ENCODE peak calls at places on chromosomes 5 and 9, in five cellular contexts. E, H, W, A and Q are unnamed samples.

GRCh38 chr9:121532881-121533280 is 33.2 kb upstream of the GGTA1 start:
- DNase-seq in H (no peak), E (no peak), W (no peak), A (no peak), Q (no peak)

GRCh38 chr9:130172161-130172857 is at the start of gene NCS1:
- DNase-seq in W (peak), E (peak), H (peak), A (peak), Q (no peak)

GRCh38 chr5:58148366-58148765 is 311.5 kb downstream of the PLK2 start:
- DNase-seq in H (no peak), E (no peak), W (no peak), A (no peak), Q (no peak)

GRCh38 chr5:36948041-36948440 is 71.5 kb downstream of the NIPBL start:
- DNase-seq in W (peak), H (no peak), E (no peak), A (no peak), Q (no peak)

GRCh38 chr9:95341262-95342011 is 23.9 kb upstream of the FANCC start:
- DNase-seq in E (no peak), W (no peak), H (no peak), A (no peak), Q (no peak)

GRCh38 chr5:10631597-10631996 is 67.7 kb downstream of the ANKRD33B start:
- DNase-seq in H (no peak), A (no peak), E (no peak), W (no peak), Q (no peak)

GRCh38 chr9:19517202-19517942 is 108.6 kb downstream of the ACER2 start:
- DNase-seq in E (no peak), A (no peak), W (no peak), H (no peak), Q (peak)

GRCh38 chr9:133135193-133135745 is 14.2 kb upstream of the RALGDS start:
- DNase-seq in A (peak), E (no peak), W (peak), H (peak), Q (no peak)

GRCh38 chr5:115494570-115495289 is 49.8 kb downstream of the FEM1C start:
- DNase-seq in W (no peak), E (no peak), A (no peak), H (no peak), Q (no peak)

GRCh38 chr9:35666547-35666946 is 1.6 kb upstream of the ARHGEF39 start:
- DNase-seq in A (no peak), H (no peak), E (no peak), W (no peak), Q (no peak)

GRCh38 chr5:31895199-31895598 is 256.3 kb downstream of the PDZD2 start:
- DNase-seq in E (no peak), W (no peak), A (no peak), H (no peak), Q (no peak)

GRCh38 chr9:91246842-91247241 is 114.9 kb downstream of the AUH start:
- DNase-seq in W (no peak), E (no peak), A (no peak), H (no peak), Q (no peak)

GRCh38 chr5:151079838-151080619 is 805 bp downstream of the TNIP1 start:
- DNase-seq in E (no peak), W (peak), A (no peak), H (no peak), Q (peak)

GRCh38 chr5:177477701-177478477 is 4.5 kb upstream of the DBN1 start:
- DNase-seq in W (no peak), H (no peak), A (no peak), E (no peak), Q (no peak)

GRCh38 chr5:102223542-102224444 is 72.3 kb downstream of the SLCO4C1 start:
- DNase-seq in W (no peak), A (no peak), E (no peak), H (no peak), Q (no peak)

GRCh38 chr9:12876872-12877271 is 102.1 kb downstream of the LURAP1L start:
- DNase-seq in E (no peak), H (no peak), W (no peak), A (no peak), Q (no peak)

GRCh38 chr9:70091553-70091952 is 47.9 kb downstream of the MAMDC2 start:
- DNase-seq in W (no peak), E (no peak), A (no peak), H (no peak), Q (no peak)

GRCh38 chr5:176887252-176887849 is 11.8 kb downstream of the HK3 start:
- DNase-seq in A (no peak), W (no peak), E (no peak), H (no peak), Q (no peak)

GRCh38 chr5:135435467-135436330 is 11.4 kb downstream of the DCANP1 start:
- DNase-seq in H (no peak), A (peak), W (no peak), E (no peak), Q (no peak)

GRCh38 chr5:132414634-132415377 is 45.3 kb downstream of the SLC22A5 start:
- DNase-seq in W (peak), A (no peak), E (no peak), H (no peak), Q (no peak)

GRCh38 chr9:94916956-94917355 is 190.5 kb downstream of the AOPEP start:
- DNase-seq in A (no peak), E (no peak), H (no peak), W (peak), Q (no peak)

GRCh38 chr9:113993838-113994540 is 84.1 kb downstream of the AMBP start:
- DNase-seq in W (peak), A (no peak), E (no peak), H (peak), Q (no peak)

GRCh38 chr5:176481659-176482213 is 33.6 kb downstream of the FAF2 start:
- DNase-seq in W (no peak), A (no peak), H (no peak), E (no peak), Q (no peak)

GRCh38 chr9:96067004-96067403 is 191.5 kb downstream of the ERCC6L2 start:
- DNase-seq in E (no peak), A (no peak), W (no peak), H (no peak), Q (no peak)

GRCh38 chr5:76371955-76372319 is 31.1 kb upstream of the IQGAP2 start:
- DNase-seq in W (peak), A (no peak), H (no peak), E (no peak), Q (no peak)

GRCh38 chr5:73282383-73282782 is 109.4 kb downstream of the TMEM174 start:
- DNase-seq in A (no peak), W (no peak), E (no peak), H (no peak), Q (peak)

GRCh38 chr5:71719092-71719964 is at the start of gene CARTPT:
- DNase-seq in A (no peak), H (peak), E (no peak), W (peak), Q (peak)

GRCh38 chr5:177403194-177403825 is 2.8 kb upstream of the PFN3 start:
- DNase-seq in A (no peak), W (peak), E (no peak), H (no peak), Q (peak)

GRCh38 chr5:43422143-43422542 is 10.0 kb upstream of the CCL28 start:
- DNase-seq in W (peak), A (no peak), H (no peak), E (no peak), Q (no peak)

GRCh38 chr9:69421908-69422801 is 97.1 kb downstream of the ENTREP1 start:
- DNase-seq in E (no peak), H (peak), W (peak), A (no peak), Q (no peak)

GRCh38 chr5:176921669-176922196 is 22.6 kb upstream of the HK3 start:
- DNase-seq in W (no peak), A (no peak), H (no peak), E (no peak), Q (no peak)

GRCh38 chr5:12292610-12293204 is 388.5 kb upstream of the CTNND2 start:
- DNase-seq in H (no peak), W (no peak), E (no peak), A (no peak), Q (peak)

GRCh38 chr5:39712316-39713223 is 287.8 kb upstream of the DAB2 start:
- DNase-seq in A (no peak), H (no peak), W (no peak), E (no peak), Q (no peak)

GRCh38 chr5:132963175-132964104 is at the start of gene AFF4:
- DNase-seq in E (peak), A (peak), W (peak), H (peak), Q (peak)